ENCODE peak calls at places on chromosome 17, in four cellular contexts. One of them, this sample, is unnamed.

GRCh38 chr17:57544834-57545463 is 200.2 kb downstream of the CCDC182 start:
- DNase-seq in H9: no peak
- DNase-seq in neural crest cell: no peak
- DNase-seq in GM12865: no peak
- DNase-seq in this sample: no peak

GRCh38 chr17:41775394-41776226 is 10.9 kb downstream of the JUP start:
- DNase-seq in H9: peak
- DNase-seq in neural crest cell: peak
- DNase-seq in GM12865: no peak
- DNase-seq in this sample: no peak

GRCh38 chr17:68660302-68660701 is 59.1 kb upstream of the FAM20A start:
- DNase-seq in H9: no peak
- DNase-seq in neural crest cell: no peak
- DNase-seq in GM12865: no peak
- DNase-seq in this sample: no peak

GRCh38 chr17:64332502-64332901 is 58.2 kb downstream of the PECAM1 start:
- DNase-seq in H9: no peak
- DNase-seq in neural crest cell: no peak
- DNase-seq in GM12865: no peak
- DNase-seq in this sample: no peak

GRCh38 chr17:47278561-47278960 is 24.9 kb downstream of the ITGB3 start:
- DNase-seq in H9: no peak
- DNase-seq in neural crest cell: no peak
- DNase-seq in GM12865: peak
- DNase-seq in this sample: no peak

GRCh38 chr17:8408371-8408770 is 10.7 kb upstream of the RNF222 start:
- DNase-seq in H9: peak
- DNase-seq in neural crest cell: no peak
- DNase-seq in GM12865: no peak
- DNase-seq in this sample: no peak

GRCh38 chr17:8946476-8946875 is 19.0 kb downstream of the PIK3R5 start:
- DNase-seq in H9: peak
- DNase-seq in neural crest cell: no peak
- DNase-seq in GM12865: no peak
- DNase-seq in this sample: no peak

GRCh38 chr17:17849863-17850373 is 13.1 kb upstream of the SREBF1 start:
- DNase-seq in H9: peak
- DNase-seq in neural crest cell: peak
- DNase-seq in GM12865: peak
- DNase-seq in this sample: peak

GRCh38 chr17:44940321-44940720 is 7.3 kb downstream of the KIF18B start:
- DNase-seq in H9: peak
- DNase-seq in neural crest cell: no peak
- DNase-seq in GM12865: no peak
- DNase-seq in this sample: no peak

GRCh38 chr17:67393809-67394418 is 16.8 kb downstream of the PITPNC1 start:
- DNase-seq in H9: no peak
- DNase-seq in neural crest cell: no peak
- DNase-seq in GM12865: no peak
- DNase-seq in this sample: no peak

GRCh38 chr17:46812624-46813318 is 5.7 kb downstream of the WNT3 start:
- DNase-seq in H9: peak
- DNase-seq in neural crest cell: no peak
- DNase-seq in GM12865: no peak
- DNase-seq in this sample: no peak

GRCh38 chr17:10025976-10026785 is 121.1 kb upstream of the RCVRN start:
- DNase-seq in H9: peak
- DNase-seq in neural crest cell: no peak
- DNase-seq in GM12865: no peak
- DNase-seq in this sample: no peak

GRCh38 chr17:81807839-81808238 is 3.9 kb downstream of the GCGR start:
- DNase-seq in H9: no peak
- DNase-seq in neural crest cell: no peak
- DNase-seq in GM12865: no peak
- DNase-seq in this sample: no peak

GRCh38 chr17:33521784-33522183 is 228.7 kb upstream of the ASIC2 start:
- DNase-seq in H9: peak
- DNase-seq in neural crest cell: no peak
- DNase-seq in GM12865: peak
- DNase-seq in this sample: peak

GRCh38 chr17:39328815-39329214 is 72.6 kb downstream of the FBXL20 start:
- DNase-seq in H9: no peak
- DNase-seq in neural crest cell: no peak
- DNase-seq in GM12865: no peak
- DNase-seq in this sample: no peak

GRCh38 chr17:39757931-39758873 is 20.5 kb downstream of the GRB7 start:
- DNase-seq in H9: no peak
- DNase-seq in neural crest cell: no peak
- DNase-seq in GM12865: peak
- DNase-seq in this sample: peak

GRCh38 chr17:48818361-48818841 is 1.4 kb upstream of the TTLL6 start:
- DNase-seq in H9: peak
- DNase-seq in neural crest cell: no peak
- DNase-seq in GM12865: no peak
- DNase-seq in this sample: no peak

GRCh38 chr17:17494499-17495447 is 1.4 kb downstream of the RASD1 start:
- DNase-seq in H9: peak
- DNase-seq in neural crest cell: peak
- DNase-seq in GM12865: peak
- DNase-seq in this sample: no peak

GRCh38 chr17:61426482-61427304 is 25.5 kb upstream of the TBX4 start:
- DNase-seq in H9: no peak
- DNase-seq in neural crest cell: no peak
- DNase-seq in GM12865: no peak
- DNase-seq in this sample: no peak

GRCh38 chr17:79970576-79971068 is 65.0 kb downstream of the TBC1D16 start:
- DNase-seq in H9: peak
- DNase-seq in neural crest cell: peak
- DNase-seq in GM12865: peak
- DNase-seq in this sample: no peak
- TF ChIP-seq CTCF in H9: peak
- TF ChIP-seq CTCF in neural crest cell: peak
- TF ChIP-seq CTCF in GM12865: peak
- TF ChIP-seq CTCF in this sample: peak

DNA sequence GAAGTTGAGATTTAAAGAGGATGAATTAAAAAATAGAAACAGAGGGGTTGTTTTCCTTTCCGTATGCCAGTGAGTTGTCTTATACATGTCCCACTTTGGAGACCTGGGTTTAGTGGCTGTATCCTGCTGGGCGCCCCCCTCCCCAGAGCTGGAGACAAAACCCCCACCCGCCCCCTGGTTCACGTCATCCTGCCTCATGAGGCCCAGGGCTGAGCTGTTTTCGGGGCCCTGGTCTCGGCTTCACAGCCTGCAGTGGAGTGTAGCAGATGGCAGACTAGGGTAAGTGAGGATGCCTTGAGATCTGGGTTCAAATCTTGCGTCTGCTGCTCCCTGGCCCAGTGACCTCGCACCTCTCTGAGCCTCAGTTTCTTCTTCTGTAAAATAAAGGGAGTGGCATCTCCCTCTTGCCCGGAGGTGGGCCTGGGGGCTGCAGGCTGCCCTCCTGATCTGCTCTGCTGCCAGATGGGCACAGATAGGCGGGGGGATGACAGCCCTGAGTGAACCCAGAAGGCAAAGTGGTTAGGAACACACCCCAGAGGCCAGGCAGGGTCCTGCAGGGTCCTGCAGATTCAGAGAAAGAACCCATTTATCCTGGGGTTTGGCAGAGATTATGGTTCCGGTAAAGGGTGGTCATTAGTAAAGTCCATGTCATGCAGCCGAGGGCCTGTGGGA is 45.1 kb downstream of the SOCS3 start:
- DNase-seq in H9: no peak
- DNase-seq in neural crest cell: no peak
- DNase-seq in GM12865: no peak
- DNase-seq in this sample: no peak
- TF ChIP-seq CTCF in H9: peak
- TF ChIP-seq CTCF in neural crest cell: peak
- TF ChIP-seq CTCF in GM12865: peak
- TF ChIP-seq CTCF in this sample: no peak

GRCh38 chr17:50596191-50597037 is 35.9 kb downstream of the CACNA1G start:
- DNase-seq in H9: peak
- DNase-seq in neural crest cell: peak
- DNase-seq in GM12865: no peak
- DNase-seq in this sample: no peak
- TF ChIP-seq CTCF in H9: peak
- TF ChIP-seq CTCF in neural crest cell: peak
- TF ChIP-seq CTCF in GM12865: peak
- TF ChIP-seq CTCF in this sample: no peak

DNA sequence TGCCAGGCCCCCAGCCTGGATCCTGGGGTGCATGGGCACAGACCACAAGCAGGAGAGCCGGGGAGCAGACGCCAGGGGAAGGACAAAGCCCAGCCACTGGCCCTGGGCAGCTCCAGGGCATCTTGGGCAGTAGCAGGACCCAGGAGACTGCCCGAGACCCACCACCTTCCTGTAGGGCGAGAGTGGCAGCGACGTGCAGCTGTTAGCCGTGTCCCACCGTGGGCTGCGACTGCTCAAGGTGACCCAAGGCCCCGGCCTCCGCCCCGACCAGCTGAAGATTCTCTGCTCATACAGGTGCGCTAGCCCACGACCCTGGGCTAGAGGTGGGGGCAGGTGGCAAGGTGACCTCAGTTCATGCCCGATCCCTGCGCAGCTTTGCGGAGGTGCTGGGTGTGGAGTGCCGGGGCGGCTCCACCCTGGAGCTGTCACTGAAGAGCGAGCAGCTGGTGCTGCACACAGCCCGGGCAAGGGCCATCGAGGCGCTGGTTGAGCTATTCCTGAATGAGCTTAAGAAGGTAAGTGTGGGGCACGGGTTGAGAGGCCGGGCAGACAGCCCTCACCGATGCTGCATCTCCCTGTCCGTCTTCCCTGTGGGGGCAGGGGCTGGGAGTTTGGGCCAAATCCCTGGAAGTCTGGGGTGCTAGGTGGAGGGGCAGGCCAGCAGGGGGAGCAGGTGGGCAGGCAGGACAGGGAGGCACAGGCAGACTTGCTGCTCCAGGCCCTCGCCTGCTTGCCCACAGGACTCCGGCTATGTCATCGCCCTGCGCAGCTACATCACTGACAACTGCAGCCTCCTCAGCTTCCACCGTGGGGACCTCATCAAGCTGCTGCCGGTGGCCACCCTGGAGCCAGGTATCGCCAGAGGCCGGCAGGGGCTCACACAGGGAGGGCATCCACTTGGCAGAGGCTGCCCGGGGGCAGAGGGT is 13.5 kb upstream of the SMIM5 start:
- DNase-seq in H9: peak
- DNase-seq in neural crest cell: peak
- DNase-seq in GM12865: peak
- DNase-seq in this sample: peak
- TF ChIP-seq CTCF in H9: peak
- TF ChIP-seq CTCF in neural crest cell: peak
- TF ChIP-seq CTCF in GM12865: peak
- TF ChIP-seq CTCF in this sample: no peak

DNA sequence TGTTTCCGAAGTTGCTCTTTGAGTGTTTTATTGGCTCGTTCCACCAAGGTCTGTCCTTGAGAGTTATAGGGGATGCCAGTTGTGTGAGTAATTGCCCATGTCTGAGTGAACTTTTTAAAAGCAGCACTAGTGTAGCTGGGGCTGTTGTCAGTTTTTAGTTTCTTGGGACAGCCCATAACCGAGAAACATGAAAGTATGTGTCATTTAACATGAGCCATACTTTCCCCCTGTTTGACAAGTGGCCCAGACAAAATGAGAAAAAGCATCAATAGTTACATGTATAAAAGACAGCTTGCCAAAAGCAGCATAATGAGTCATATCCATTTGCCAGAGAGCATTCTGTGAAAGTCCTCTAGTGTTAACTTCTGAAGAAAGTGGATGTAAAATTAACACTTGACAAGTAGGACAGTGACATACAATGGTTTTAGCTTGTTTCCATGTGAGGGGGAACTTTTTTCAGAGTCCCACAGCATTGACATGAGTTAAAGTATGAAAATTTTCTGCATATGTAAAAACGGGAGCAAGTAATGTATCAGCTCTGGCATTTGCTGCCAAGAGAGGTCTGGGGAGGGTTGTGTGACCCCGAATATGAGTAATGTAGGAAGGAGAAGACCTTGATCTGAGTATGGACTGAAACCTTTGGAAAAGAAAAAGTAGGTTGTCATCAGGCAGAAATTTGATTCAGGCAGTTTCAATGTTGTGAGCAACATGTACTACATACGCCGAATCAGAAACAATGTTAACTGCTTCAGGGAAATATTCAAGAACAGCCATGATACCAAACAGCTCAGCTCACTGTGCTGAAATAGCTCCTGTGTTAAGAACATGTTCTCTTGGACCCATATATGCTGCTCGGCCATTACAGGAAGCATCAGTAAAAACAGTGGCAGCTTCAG is 56.8 kb upstream of the ARL4D start:
- DNase-seq in H9: no peak
- DNase-seq in neural crest cell: no peak
- DNase-seq in GM12865: peak
- DNase-seq in this sample: no peak
- TF ChIP-seq CTCF in H9: no peak
- TF ChIP-seq CTCF in neural crest cell: no peak
- TF ChIP-seq CTCF in GM12865: no peak
- TF ChIP-seq CTCF in this sample: no peak

GRCh38 chr17:31357831-31358400 is 33.6 kb upstream of the RAB11FIP4 start:
- DNase-seq in H9: no peak
- DNase-seq in neural crest cell: no peak
- DNase-seq in GM12865: no peak
- DNase-seq in this sample: no peak
- TF ChIP-seq CTCF in H9: no peak
- TF ChIP-seq CTCF in neural crest cell: no peak
- TF ChIP-seq CTCF in GM12865: no peak
- TF ChIP-seq CTCF in this sample: no peak

GRCh38 chr17:29005936-29006438 is at the start of gene SEZ6:
- DNase-seq in H9: peak
- DNase-seq in neural crest cell: peak
- DNase-seq in GM12865: peak
- DNase-seq in this sample: peak
- TF ChIP-seq CTCF in H9: no peak
- TF ChIP-seq CTCF in neural crest cell: no peak
- TF ChIP-seq CTCF in GM12865: no peak
- TF ChIP-seq CTCF in this sample: no peak

DNA sequence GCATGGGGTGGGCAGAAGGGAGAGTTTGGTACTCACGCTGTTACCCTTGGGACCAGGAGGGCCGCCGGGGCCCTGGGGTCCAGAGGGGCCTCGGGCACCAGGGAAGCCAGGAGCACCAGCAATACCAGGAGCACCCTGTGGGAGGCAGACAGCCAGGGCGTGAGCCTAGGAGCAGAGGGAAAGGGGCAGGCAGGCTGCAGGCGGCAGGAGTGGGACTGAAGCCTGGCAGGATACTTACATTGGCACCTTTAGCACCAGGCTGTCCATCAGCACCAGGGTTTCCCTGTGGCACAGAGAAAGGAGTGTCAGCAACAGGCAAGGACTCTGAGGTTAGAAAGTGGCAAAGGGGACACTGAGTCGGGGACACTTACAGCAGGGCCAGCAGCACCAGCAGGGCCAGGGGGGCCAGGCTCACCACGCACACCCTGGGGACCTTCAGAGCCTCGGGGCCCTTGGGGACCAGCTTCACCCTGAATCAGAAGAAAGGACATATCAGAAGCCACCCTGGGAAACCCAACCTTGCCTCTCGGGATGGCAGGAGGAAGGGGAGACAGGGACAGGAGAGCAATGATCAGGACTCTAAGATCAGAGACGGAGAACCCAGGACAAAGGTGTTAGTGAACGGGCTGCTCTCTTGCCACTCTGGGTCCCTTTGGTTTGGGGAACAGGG is 6.1 kb downstream of the COL1A1 start:
- DNase-seq in H9: no peak
- DNase-seq in neural crest cell: no peak
- DNase-seq in GM12865: no peak
- DNase-seq in this sample: no peak
- TF ChIP-seq CTCF in H9: peak
- TF ChIP-seq CTCF in neural crest cell: no peak
- TF ChIP-seq CTCF in GM12865: no peak
- TF ChIP-seq CTCF in this sample: no peak

GRCh38 chr17:72345536-72345935 is 224.7 kb downstream of the SOX9 start:
- DNase-seq in H9: no peak
- DNase-seq in neural crest cell: no peak
- DNase-seq in GM12865: no peak
- DNase-seq in this sample: no peak
- TF ChIP-seq CTCF in H9: peak
- TF ChIP-seq CTCF in neural crest cell: no peak
- TF ChIP-seq CTCF in GM12865: no peak
- TF ChIP-seq CTCF in this sample: no peak

This sample was measured in GM13976.